ENCODE peak calls at places on chromosomes 12 and 14, in six cellular contexts. L is suprapubic skin, F is GM12891, X is body of pancreas, U is spleen, K is prostate gland. S is an unnamed sample.

GRCh38 chr12:22527999-22528398 is 16.3 kb downstream of the C2CD5 start:
- DNase-seq in L (no peak), X (no peak), F (no peak), K (no peak), U (no peak), S (no peak)

GRCh38 chr12:24960222-24960855 is 11.4 kb upstream of the BCAT1 start:
- DNase-seq in F (no peak), L (no peak), K (no peak), U (no peak), X (peak), S (peak)

GRCh38 chr12:45637706-45638105 is 91.8 kb upstream of the ARID2 start:
- DNase-seq in L (no peak), X (no peak), F (no peak), U (no peak), K (no peak), S (no peak)

GRCh38 chr12:31578632-31579031 is 12.3 kb downstream of the DENND5B start:
- DNase-seq in L (no peak), F (no peak), K (no peak), U (no peak), X (no peak), S (peak)

GRCh38 chr12:114670257-114670955 is 13.6 kb downstream of the TBX3 start:
- DNase-seq in K (no peak), F (no peak), L (no peak), X (no peak), U (no peak), S (no peak)

GRCh38 chr12:80565276-80565675 is 121.2 kb downstream of the PTPRQ start:
- DNase-seq in F (no peak), L (no peak), K (no peak), X (no peak), U (no peak), S (no peak)

GRCh38 chr12:90618606-90619005 is 336.4 kb downstream of the CCER1 start:
- DNase-seq in F (no peak), L (no peak), K (no peak), U (no peak), X (no peak), S (no peak)

GRCh38 chr14:73753887-73754880 is 40.0 kb upstream of the PNMA1 start:
- DNase-seq in X (no peak), L (no peak), U (peak), F (no peak), K (no peak), S (peak)

GRCh38 chr12:101670007-101670671 is 27.3 kb upstream of the CHPT1 start:
- DNase-seq in F (no peak), K (no peak), U (no peak), X (peak), L (no peak), S (peak)

GRCh38 chr12:110282343-110282860 is 1.4 kb downstream of the ATP2A2 start:
- DNase-seq in U (no peak), X (no peak), F (no peak), K (no peak), L (no peak), S (no peak)

GRCh38 chr14:80395031-80395430 is 183.7 kb upstream of the DIO2 start:
- DNase-seq in X (no peak), F (no peak), K (no peak), U (no peak), L (no peak), S (no peak)

GRCh38 chr14:103271189-103271588 is 62.8 kb upstream of the EIF5 start:
- DNase-seq in K (no peak), X (no peak), L (no peak), F (no peak), U (no peak), S (no peak)

DNA sequence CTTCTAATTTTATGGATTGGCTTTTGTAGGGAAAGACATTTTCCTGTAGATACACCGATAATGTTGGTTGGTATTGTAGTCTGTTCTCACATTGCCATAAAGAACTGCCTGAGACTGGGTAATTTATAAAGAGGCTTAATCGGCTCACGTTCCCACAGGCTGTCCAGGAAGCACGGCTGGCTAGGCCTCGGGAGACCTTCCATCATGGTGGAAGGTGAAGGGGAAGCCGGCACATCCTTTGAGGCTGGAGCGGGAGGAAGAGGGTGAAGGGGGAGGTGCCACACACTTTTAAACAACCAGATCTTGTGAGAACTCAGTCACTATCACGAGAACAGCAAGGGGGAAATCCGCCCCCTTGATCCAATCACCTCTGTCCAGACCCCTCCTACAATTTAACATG is 66.8 kb upstream of the EIF5 start:
- DNase-seq in L (no peak), U (no peak), F (no peak), K (no peak), X (no peak), S (no peak)
- TF ChIP-seq POLR2A in L (no peak), U (no peak), F (no peak), K (no peak), X (no peak), S (no peak)

GRCh38 chr12:47378222-47378582 is 298.4 kb upstream of the AMIGO2 start:
- DNase-seq in X (no peak), K (no peak), L (no peak), U (no peak), F (no peak), S (no peak)

GRCh38 chr12:47378907-47379306 is 299.1 kb upstream of the AMIGO2 start:
- DNase-seq in X (no peak), K (no peak), U (no peak), F (no peak), L (no peak), S (no peak)

GRCh38 chr12:47376937-47377336 is 297.2 kb upstream of the AMIGO2 start:
- DNase-seq in F (no peak), K (no peak), L (no peak), X (no peak), U (no peak), S (no peak)

GRCh38 chr12:47373554-47374150 is 293.9 kb upstream of the AMIGO2 start:
- DNase-seq in K (no peak), U (no peak), L (no peak), X (no peak), F (no peak), S (no peak)

DNA sequence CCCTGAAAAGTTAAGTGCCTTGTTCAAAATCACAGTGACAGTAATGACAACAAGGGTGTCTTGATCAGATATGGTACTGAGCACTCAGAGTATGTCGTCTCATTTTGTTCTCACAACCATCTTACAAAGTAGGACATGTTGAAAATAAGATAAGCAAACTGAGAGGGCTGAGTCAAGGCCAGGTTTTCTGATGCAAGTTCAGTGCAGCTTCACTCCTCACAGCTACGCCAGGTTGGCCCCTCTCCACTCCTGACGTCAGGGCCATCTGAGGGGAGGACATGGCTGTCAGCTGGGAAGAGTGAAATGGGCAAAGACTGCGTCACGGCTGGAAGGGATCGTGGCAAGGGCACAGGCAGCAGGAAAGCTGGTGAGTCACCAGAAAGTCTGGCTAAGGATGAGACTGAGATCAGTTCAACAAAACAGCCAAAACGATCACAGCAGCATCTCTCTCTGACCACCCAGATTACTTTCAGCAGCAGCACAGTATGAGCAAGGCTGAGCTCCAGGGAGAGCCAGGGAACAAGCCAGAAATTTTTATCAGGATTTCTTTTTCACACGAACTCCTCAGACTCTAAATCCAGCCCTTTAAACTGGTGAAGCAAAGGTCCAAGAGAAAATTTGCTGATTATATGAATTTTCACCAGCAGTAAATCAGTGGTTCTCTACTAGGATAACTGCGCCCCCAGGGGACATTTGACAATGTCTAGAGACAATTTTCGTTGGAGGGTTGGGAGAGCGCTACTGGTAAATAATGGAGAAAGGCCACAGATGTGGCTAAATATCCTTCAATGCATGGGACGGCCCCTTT is 297.9 kb upstream of the AMIGO2 start:
- DNase-seq in F (no peak), K (no peak), U (peak), L (peak), X (peak), S (peak)
- TF ChIP-seq POLR2A in F (no peak), K (no peak), U (no peak), L (no peak), X (no peak), S (no peak)

GRCh38 chr14:21383848-21384493 is at the start of gene SUPT16H:
- DNase-seq in L (peak), X (peak), F (peak), K (peak), U (peak), S (peak)
- TF ChIP-seq POLR2A in L (no peak), X (no peak), F (no peak), K (peak), U (no peak), S (peak)

GRCh38 chr12:49274396-49275069 is 9.7 kb downstream of the TUBA1C start:
- DNase-seq in L (no peak), U (no peak), K (no peak), X (no peak), F (no peak), S (no peak)
- TF ChIP-seq POLR2A in L (no peak), U (no peak), K (no peak), X (no peak), F (peak), S (no peak)

S was measured in thyroid gland.